ENCODE peak calls at places on chromosomes 2 and 18, in ten cellular contexts. One of them, this sample, is unnamed.

GRCh38 chr2:118221952-118222594 is 133.8 kb downstream of the INSIG2 start:
- DNase-seq in cardiac muscle cell: peak; percentile 85
- DNase-seq in CD4-positive, alpha-beta T cell: no peak
- DNase-seq in RWPE1: peak; percentile 65
- DNase-seq in GM23338: peak; percentile 89
- DNase-seq in GM12865: peak; percentile 68
- DNase-seq in endodermal cell: peak; percentile 61
- DNase-seq in A673: peak; percentile 71
- DNase-seq in stomach: peak; percentile 34
- DNase-seq in activated CD8-positive, alpha-beta T cell treated with anti-CD3 and anti-CD28 coated beads for 36 hours: peak; percentile 52
- DNase-seq in this sample: no peak

GRCh38 chr2:40415391-40415790 is 36.5 kb downstream of the SLC8A1 start:
- DNase-seq in GM23338: no peak
- DNase-seq in activated CD8-positive, alpha-beta T cell treated with anti-CD3 and anti-CD28 coated beads for 36 hours: no peak
- DNase-seq in stomach: no peak
- DNase-seq in CD4-positive, alpha-beta T cell: no peak
- DNase-seq in cardiac muscle cell: no peak
- DNase-seq in A673: no peak
- DNase-seq in GM12865: no peak
- DNase-seq in endodermal cell: no peak
- DNase-seq in RWPE1: no peak
- DNase-seq in this sample: no peak

GRCh38 chr2:203534486-203535077 is 519 bp downstream of the RAPH1 start:
- DNase-seq in A673: peak; percentile 51
- DNase-seq in stomach: no peak
- DNase-seq in endodermal cell: no peak
- DNase-seq in GM23338: no peak
- DNase-seq in GM12865: peak; percentile 17
- DNase-seq in cardiac muscle cell: peak; percentile 78
- DNase-seq in RWPE1: peak; percentile 69
- DNase-seq in activated CD8-positive, alpha-beta T cell treated with anti-CD3 and anti-CD28 coated beads for 36 hours: peak; percentile 59
- DNase-seq in CD4-positive, alpha-beta T cell: peak; percentile 21
- DNase-seq in this sample: no peak

GRCh38 chr2:71849111-71849510 is 298.6 kb downstream of the CYP26B1 start:
- DNase-seq in cardiac muscle cell: no peak
- DNase-seq in activated CD8-positive, alpha-beta T cell treated with anti-CD3 and anti-CD28 coated beads for 36 hours: no peak
- DNase-seq in RWPE1: no peak
- DNase-seq in CD4-positive, alpha-beta T cell: no peak
- DNase-seq in GM12865: no peak
- DNase-seq in A673: no peak
- DNase-seq in GM23338: no peak
- DNase-seq in stomach: no peak
- DNase-seq in endodermal cell: peak; percentile 46
- DNase-seq in this sample: no peak

GRCh38 chr2:109324859-109325258 is 195.9 kb downstream of the SH3RF3 start:
- DNase-seq in GM12865: no peak
- DNase-seq in stomach: no peak
- DNase-seq in cardiac muscle cell: no peak
- DNase-seq in A673: no peak
- DNase-seq in endodermal cell: no peak
- DNase-seq in CD4-positive, alpha-beta T cell: no peak
- DNase-seq in activated CD8-positive, alpha-beta T cell treated with anti-CD3 and anti-CD28 coated beads for 36 hours: no peak
- DNase-seq in RWPE1: peak; percentile 44
- DNase-seq in GM23338: no peak
- DNase-seq in this sample: no peak

GRCh38 chr2:72148975-72149555 is 1.4 kb upstream of the CYP26B1 start:
- DNase-seq in stomach: peak; percentile 39
- DNase-seq in RWPE1: no peak
- DNase-seq in cardiac muscle cell: peak; percentile 75
- DNase-seq in endodermal cell: peak; percentile 80
- DNase-seq in GM23338: peak; percentile 65
- DNase-seq in GM12865: no peak
- DNase-seq in A673: no peak
- DNase-seq in CD4-positive, alpha-beta T cell: no peak
- DNase-seq in activated CD8-positive, alpha-beta T cell treated with anti-CD3 and anti-CD28 coated beads for 36 hours: peak; percentile 49
- DNase-seq in this sample: peak; percentile 72

GRCh38 chr2:163417596-163418337 is 318.0 kb downstream of the FIGN start:
- DNase-seq in endodermal cell: no peak
- DNase-seq in stomach: no peak
- DNase-seq in CD4-positive, alpha-beta T cell: no peak
- DNase-seq in cardiac muscle cell: no peak
- DNase-seq in activated CD8-positive, alpha-beta T cell treated with anti-CD3 and anti-CD28 coated beads for 36 hours: no peak
- DNase-seq in A673: no peak
- DNase-seq in RWPE1: no peak
- DNase-seq in GM12865: peak; percentile 4
- DNase-seq in GM23338: no peak
- DNase-seq in this sample: no peak

GRCh38 chr2:68282814-68283812 is 30.8 kb upstream of the PPP3R1 start:
- DNase-seq in RWPE1: peak; percentile 53
- DNase-seq in GM23338: peak; percentile 52
- DNase-seq in activated CD8-positive, alpha-beta T cell treated with anti-CD3 and anti-CD28 coated beads for 36 hours: peak; percentile 16
- DNase-seq in stomach: no peak
- DNase-seq in cardiac muscle cell: peak; percentile 17
- DNase-seq in CD4-positive, alpha-beta T cell: no peak
- DNase-seq in A673: peak; percentile 33
- DNase-seq in endodermal cell: no peak
- DNase-seq in GM12865: peak; percentile 71
- DNase-seq in this sample: no peak

GRCh38 chr18:12014521-12014920 is 33.2 kb downstream of the IMPA2 start:
- DNase-seq in CD4-positive, alpha-beta T cell: no peak
- DNase-seq in cardiac muscle cell: no peak
- DNase-seq in endodermal cell: no peak
- DNase-seq in activated CD8-positive, alpha-beta T cell treated with anti-CD3 and anti-CD28 coated beads for 36 hours: no peak
- DNase-seq in GM12865: no peak
- DNase-seq in A673: no peak
- DNase-seq in RWPE1: no peak
- DNase-seq in stomach: no peak
- DNase-seq in GM23338: no peak
- DNase-seq in this sample: no peak

GRCh38 chr2:167265722-167266121 is 377.4 kb downstream of the XIRP2 start:
- DNase-seq in CD4-positive, alpha-beta T cell: no peak
- DNase-seq in RWPE1: no peak
- DNase-seq in GM12865: no peak
- DNase-seq in GM23338: no peak
- DNase-seq in cardiac muscle cell: no peak
- DNase-seq in endodermal cell: no peak
- DNase-seq in activated CD8-positive, alpha-beta T cell treated with anti-CD3 and anti-CD28 coated beads for 36 hours: no peak
- DNase-seq in A673: no peak
- DNase-seq in stomach: no peak
- DNase-seq in this sample: no peak

GRCh38 chr2:167265004-167265403 is 376.7 kb downstream of the XIRP2 start:
- DNase-seq in activated CD8-positive, alpha-beta T cell treated with anti-CD3 and anti-CD28 coated beads for 36 hours: no peak
- DNase-seq in RWPE1: no peak
- DNase-seq in endodermal cell: no peak
- DNase-seq in GM23338: no peak
- DNase-seq in cardiac muscle cell: no peak
- DNase-seq in GM12865: no peak
- DNase-seq in CD4-positive, alpha-beta T cell: no peak
- DNase-seq in A673: no peak
- DNase-seq in stomach: no peak
- DNase-seq in this sample: no peak

GRCh38 chr2:167258712-167259111 is 370.4 kb downstream of the XIRP2 start:
- DNase-seq in GM23338: peak; percentile 50
- DNase-seq in endodermal cell: no peak
- DNase-seq in A673: no peak
- DNase-seq in GM12865: no peak
- DNase-seq in RWPE1: no peak
- DNase-seq in CD4-positive, alpha-beta T cell: no peak
- DNase-seq in cardiac muscle cell: no peak
- DNase-seq in activated CD8-positive, alpha-beta T cell treated with anti-CD3 and anti-CD28 coated beads for 36 hours: no peak
- DNase-seq in stomach: no peak
- DNase-seq in this sample: no peak

GRCh38 chr2:167264380-167264779 is 376.1 kb downstream of the XIRP2 start:
- DNase-seq in stomach: no peak
- DNase-seq in CD4-positive, alpha-beta T cell: no peak
- DNase-seq in GM12865: peak; percentile 2
- DNase-seq in RWPE1: no peak
- DNase-seq in endodermal cell: peak; percentile 68
- DNase-seq in A673: peak; percentile 49
- DNase-seq in cardiac muscle cell: peak; percentile 46
- DNase-seq in GM23338: peak; percentile 68
- DNase-seq in activated CD8-positive, alpha-beta T cell treated with anti-CD3 and anti-CD28 coated beads for 36 hours: peak; percentile 9
- DNase-seq in this sample: no peak
- TF ChIP-seq CTCF in stomach: no peak
- TF ChIP-seq CTCF in CD4-positive, alpha-beta T cell: no peak
- TF ChIP-seq CTCF in GM12865: no peak
- TF ChIP-seq CTCF in RWPE1: no peak
- TF ChIP-seq CTCF in endodermal cell: peak; percentile 71
- TF ChIP-seq CTCF in A673: peak; percentile 68
- TF ChIP-seq CTCF in cardiac muscle cell: peak; percentile 37
- TF ChIP-seq CTCF in GM23338: peak; percentile 74
- TF ChIP-seq CTCF in activated CD8-positive, alpha-beta T cell treated with anti-CD3 and anti-CD28 coated beads for 36 hours: no peak
- TF ChIP-seq CTCF in this sample: peak; percentile 48

GRCh38 chr2:141911485-141912066 is 219.2 kb downstream of the LRP1B start:
- DNase-seq in GM23338: peak; percentile 89
- DNase-seq in cardiac muscle cell: peak; percentile 69
- DNase-seq in CD4-positive, alpha-beta T cell: no peak
- DNase-seq in A673: peak; percentile 54
- DNase-seq in RWPE1: no peak
- DNase-seq in stomach: peak; percentile 27
- DNase-seq in activated CD8-positive, alpha-beta T cell treated with anti-CD3 and anti-CD28 coated beads for 36 hours: peak; percentile 14
- DNase-seq in endodermal cell: peak; percentile 83
- DNase-seq in GM12865: peak; percentile 57
- DNase-seq in this sample: no peak

GRCh38 chr2:141900826-141901225 is 230.0 kb downstream of the LRP1B start:
- DNase-seq in RWPE1: no peak
- DNase-seq in stomach: no peak
- DNase-seq in CD4-positive, alpha-beta T cell: no peak
- DNase-seq in A673: no peak
- DNase-seq in activated CD8-positive, alpha-beta T cell treated with anti-CD3 and anti-CD28 coated beads for 36 hours: no peak
- DNase-seq in GM23338: no peak
- DNase-seq in GM12865: no peak
- DNase-seq in endodermal cell: no peak
- DNase-seq in cardiac muscle cell: no peak
- DNase-seq in this sample: no peak

GRCh38 chr2:141906673-141907072 is 224.1 kb downstream of the LRP1B start:
- DNase-seq in endodermal cell: no peak
- DNase-seq in GM23338: no peak
- DNase-seq in activated CD8-positive, alpha-beta T cell treated with anti-CD3 and anti-CD28 coated beads for 36 hours: no peak
- DNase-seq in cardiac muscle cell: no peak
- DNase-seq in A673: peak; percentile 19
- DNase-seq in RWPE1: no peak
- DNase-seq in CD4-positive, alpha-beta T cell: no peak
- DNase-seq in GM12865: no peak
- DNase-seq in stomach: no peak
- DNase-seq in this sample: no peak
- TF ChIP-seq CTCF in endodermal cell: peak; percentile 24
- TF ChIP-seq CTCF in GM23338: no peak
- TF ChIP-seq CTCF in activated CD8-positive, alpha-beta T cell treated with anti-CD3 and anti-CD28 coated beads for 36 hours: no peak
- TF ChIP-seq CTCF in cardiac muscle cell: no peak
- TF ChIP-seq CTCF in A673: peak; percentile 49
- TF ChIP-seq CTCF in RWPE1: no peak
- TF ChIP-seq CTCF in CD4-positive, alpha-beta T cell: no peak
- TF ChIP-seq CTCF in GM12865: no peak
- TF ChIP-seq CTCF in stomach: no peak
- TF ChIP-seq CTCF in this sample: no peak

DNA sequence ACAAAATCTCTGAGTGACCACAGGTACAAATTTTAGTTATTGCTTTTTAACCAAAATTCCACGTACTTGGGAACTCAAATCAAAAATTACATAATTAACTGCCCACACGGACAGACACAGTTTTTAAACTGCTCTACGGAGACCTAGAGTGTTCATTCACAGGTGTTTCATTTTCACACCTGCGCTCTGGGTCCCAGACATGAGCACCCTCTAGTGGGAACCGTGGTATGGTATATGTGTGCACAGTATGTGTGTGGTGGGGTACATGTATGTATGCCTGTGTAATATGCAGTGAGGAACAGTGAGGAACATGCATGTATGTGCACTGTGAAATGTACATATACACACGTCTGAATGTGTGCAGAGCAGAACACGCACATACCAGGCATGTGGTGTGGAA is 65.0 kb downstream of the PPP4R1 start:
- DNase-seq in GM12865: peak; percentile 20
- DNase-seq in A673: no peak
- DNase-seq in endodermal cell: no peak
- DNase-seq in activated CD8-positive, alpha-beta T cell treated with anti-CD3 and anti-CD28 coated beads for 36 hours: peak; percentile 17
- DNase-seq in stomach: no peak
- DNase-seq in GM23338: no peak
- DNase-seq in CD4-positive, alpha-beta T cell: no peak
- DNase-seq in cardiac muscle cell: no peak
- DNase-seq in RWPE1: no peak
- DNase-seq in this sample: no peak
- TF ChIP-seq CTCF in GM12865: peak; percentile 10
- TF ChIP-seq CTCF in A673: no peak
- TF ChIP-seq CTCF in endodermal cell: peak; percentile 43
- TF ChIP-seq CTCF in activated CD8-positive, alpha-beta T cell treated with anti-CD3 and anti-CD28 coated beads for 36 hours: no peak
- TF ChIP-seq CTCF in stomach: no peak
- TF ChIP-seq CTCF in GM23338: peak; percentile 21
- TF ChIP-seq CTCF in CD4-positive, alpha-beta T cell: no peak
- TF ChIP-seq CTCF in cardiac muscle cell: no peak
- TF ChIP-seq CTCF in RWPE1: no peak
- TF ChIP-seq CTCF in this sample: no peak

GRCh38 chr18:44807766-44808165 is 127.1 kb downstream of the SETBP1 start:
- DNase-seq in stomach: no peak
- DNase-seq in CD4-positive, alpha-beta T cell: no peak
- DNase-seq in cardiac muscle cell: no peak
- DNase-seq in endodermal cell: no peak
- DNase-seq in activated CD8-positive, alpha-beta T cell treated with anti-CD3 and anti-CD28 coated beads for 36 hours: no peak
- DNase-seq in GM12865: no peak
- DNase-seq in RWPE1: no peak
- DNase-seq in GM23338: no peak
- DNase-seq in A673: no peak
- DNase-seq in this sample: no peak

GRCh38 chr18:44803019-44803650 is 122.4 kb downstream of the SETBP1 start:
- DNase-seq in activated CD8-positive, alpha-beta T cell treated with anti-CD3 and anti-CD28 coated beads for 36 hours: no peak
- DNase-seq in GM12865: peak; percentile 49
- DNase-seq in GM23338: peak; percentile 49
- DNase-seq in RWPE1: no peak
- DNase-seq in A673: no peak
- DNase-seq in cardiac muscle cell: peak; percentile 83
- DNase-seq in endodermal cell: peak; percentile 49
- DNase-seq in stomach: peak; percentile 78
- DNase-seq in CD4-positive, alpha-beta T cell: no peak
- DNase-seq in this sample: no peak

GRCh38 chr18:44804033-44804432 is 123.3 kb downstream of the SETBP1 start:
- DNase-seq in GM23338: no peak
- DNase-seq in cardiac muscle cell: no peak
- DNase-seq in RWPE1: no peak
- DNase-seq in endodermal cell: no peak
- DNase-seq in activated CD8-positive, alpha-beta T cell treated with anti-CD3 and anti-CD28 coated beads for 36 hours: no peak
- DNase-seq in stomach: no peak
- DNase-seq in GM12865: no peak
- DNase-seq in A673: no peak
- DNase-seq in CD4-positive, alpha-beta T cell: no peak
- DNase-seq in this sample: no peak

GRCh38 chr18:44805176-44805575 is 124.5 kb downstream of the SETBP1 start:
- DNase-seq in CD4-positive, alpha-beta T cell: no peak
- DNase-seq in RWPE1: no peak
- DNase-seq in A673: no peak
- DNase-seq in stomach: no peak
- DNase-seq in activated CD8-positive, alpha-beta T cell treated with anti-CD3 and anti-CD28 coated beads for 36 hours: no peak
- DNase-seq in GM23338: no peak
- DNase-seq in endodermal cell: no peak
- DNase-seq in cardiac muscle cell: no peak
- DNase-seq in GM12865: no peak
- DNase-seq in this sample: no peak

DNA sequence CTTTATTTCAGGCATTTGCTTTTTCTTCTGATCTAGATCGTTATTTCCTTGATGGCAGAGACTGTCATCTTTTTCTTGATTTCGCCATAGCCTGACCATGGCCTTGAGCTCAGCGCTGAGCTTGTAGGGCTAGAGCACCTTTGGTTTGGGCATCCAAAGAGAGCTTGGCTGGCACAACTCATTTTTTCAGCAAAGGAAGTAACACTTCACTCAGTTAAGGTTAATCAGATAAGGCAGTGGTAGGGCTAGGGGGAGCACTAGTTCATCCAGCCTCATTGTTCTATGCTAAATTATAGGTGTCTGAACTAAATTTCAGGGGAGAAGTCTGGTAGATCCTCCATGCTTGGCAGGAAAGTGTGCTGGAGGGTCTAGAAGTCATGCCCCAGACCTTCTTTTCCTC is 125.0 kb downstream of the SETBP1 start:
- DNase-seq in activated CD8-positive, alpha-beta T cell treated with anti-CD3 and anti-CD28 coated beads for 36 hours: no peak
- DNase-seq in GM12865: no peak
- DNase-seq in endodermal cell: no peak
- DNase-seq in A673: no peak
- DNase-seq in GM23338: no peak
- DNase-seq in CD4-positive, alpha-beta T cell: no peak
- DNase-seq in cardiac muscle cell: no peak
- DNase-seq in RWPE1: no peak
- DNase-seq in stomach: no peak
- DNase-seq in this sample: no peak
- TF ChIP-seq CTCF in activated CD8-positive, alpha-beta T cell treated with anti-CD3 and anti-CD28 coated beads for 36 hours: no peak
- TF ChIP-seq CTCF in GM12865: no peak
- TF ChIP-seq CTCF in endodermal cell: no peak
- TF ChIP-seq CTCF in A673: no peak
- TF ChIP-seq CTCF in GM23338: no peak
- TF ChIP-seq CTCF in CD4-positive, alpha-beta T cell: no peak
- TF ChIP-seq CTCF in cardiac muscle cell: no peak
- TF ChIP-seq CTCF in RWPE1: no peak
- TF ChIP-seq CTCF in stomach: no peak
- TF ChIP-seq CTCF in this sample: no peak